ENCODE peak calls at places on chromosomes 13 and 19, in five cellular contexts. M is adipocyte, H is substantia nigra, E is HCT116, A is HuH-7.5. U is an unnamed sample.

GRCh38 chr19:13012690-13013608 is 17.7 kb downstream of the NFIX start:
- DNase-seq in M (no peak), A (peak), E (no peak), H (no peak), U (peak)

GRCh38 chr13:22262328-22262920 is 591.6 kb downstream of the FGF9 start:
- DNase-seq in E (no peak), M (no peak), H (no peak), A (no peak), U (no peak)

GRCh38 chr13:92197669-92198068 is 799.2 kb downstream of the GPC5 start:
- DNase-seq in E (no peak), M (no peak), H (no peak), A (no peak), U (no peak)

GRCh38 chr13:40102854-40103253 is 447.4 kb downstream of the COG6 start:
- DNase-seq in H (no peak), A (no peak), E (peak), M (no peak), U (no peak)

GRCh38 chr19:22545751-22546150 is 88.4 kb upstream of the ZNF492 start:
- DNase-seq in H (no peak), E (peak), A (peak), M (peak), U (no peak)

GRCh38 chr19:15443838-15444237 is 5.9 kb downstream of the WIZ start:
- DNase-seq in M (no peak), H (no peak), E (no peak), A (no peak), U (peak)

GRCh38 chr19:3868770-3869456 is at the start of gene ZFR2:
- DNase-seq in M (no peak), E (peak), H (no peak), A (no peak), U (no peak)

GRCh38 chr13:87810920-87811344 is 139.8 kb downstream of the SLITRK5 start:
- DNase-seq in A (no peak), M (no peak), E (no peak), H (no peak), U (no peak)

GRCh38 chr13:113654591-113655357 is 3.2 kb downstream of the ATP4B start:
- DNase-seq in M (no peak), A (no peak), E (no peak), H (no peak), U (peak)

GRCh38 chr13:98141938-98142426 is 912 bp upstream of the FARP1 start:
- DNase-seq in A (no peak), E (no peak), H (no peak), M (no peak), U (peak)

GRCh38 chr19:49829721-49830120 is 11.6 kb downstream of the MED25 start:
- DNase-seq in E (no peak), A (no peak), H (no peak), M (no peak), U (no peak)

GRCh38 chr19:11464333-11465265 is 16.2 kb downstream of the ELAVL3 start:
- DNase-seq in E (no peak), M (no peak), A (no peak), H (no peak), U (no peak)

GRCh38 chr19:44747739-44748425 is 626 bp upstream of the BCL3 start:
- DNase-seq in E (no peak), M (peak), A (no peak), H (no peak), U (peak)

GRCh38 chr13:90613076-90613795 is 734.3 kb upstream of the MIR17HG start:
- DNase-seq in E (no peak), M (no peak), A (no peak), H (no peak), U (no peak)

GRCh38 chr19:34232566-34233481 is 21.5 kb upstream of the GARRE1 start:
- DNase-seq in M (peak), A (no peak), H (no peak), E (peak), U (peak)

GRCh38 chr13:42899266-42899665 is 92.8 kb downstream of the EPSTI1 start:
- DNase-seq in M (no peak), E (no peak), H (no peak), A (no peak), U (no peak)

GRCh38 chr13:98977568-98978270 is at the start of gene DOCK9:
- DNase-seq in H (peak), A (no peak), M (peak), E (no peak), U (peak)

GRCh38 chr13:38008636-38009035 is 139.1 kb upstream of the TRPC4 start:
- DNase-seq in H (no peak), E (no peak), M (peak), A (no peak), U (no peak)

GRCh38 chr13:24040835-24041234 is 119.7 kb upstream of the SPATA13 start:
- DNase-seq in M (no peak), H (no peak), A (no peak), E (no peak), U (no peak)

GRCh38 chr19:34155686-34156085 is 16.6 kb upstream of the LSM14A start:
- DNase-seq in H (no peak), E (no peak), M (no peak), A (no peak), U (no peak)

GRCh38 chr19:49820125-49820524 is 2.0 kb downstream of the MED25 start:
- DNase-seq in H (no peak), E (no peak), M (no peak), A (no peak), U (no peak)

GRCh38 chr19:14502334-14503092 is 6.6 kb upstream of the GIPC1 start:
- DNase-seq in H (no peak), M (peak), E (no peak), A (peak), U (no peak)

GRCh38 chr19:10412257-10412977 is 7.9 kb upstream of the PDE4A start:
- DNase-seq in H (no peak), E (no peak), A (no peak), M (no peak), U (no peak)

GRCh38 chr13:41916173-41916954 is 44.5 kb downstream of the VWA8 start:
- DNase-seq in A (no peak), E (no peak), M (peak), H (no peak), U (no peak)

GRCh38 chr19:16920816-16921529 is 32.2 kb downstream of the F2RL3 start:
- DNase-seq in A (no peak), E (peak), M (peak), H (no peak), U (no peak)

GRCh38 chr13:77918391-77919261 is at the start of gene EDNRB:
- DNase-seq in A (no peak), M (peak), H (peak), E (no peak), U (peak)

GRCh38 chr13:108402850-108403249 is 133.3 kb downstream of the TNFSF13B start:
- DNase-seq in A (no peak), E (no peak), M (no peak), H (no peak), U (no peak)

GRCh38 chr13:93248627-93249047 is 22.0 kb downstream of the GPC6 start:
- DNase-seq in E (no peak), H (no peak), M (peak), A (no peak), U (no peak)

GRCh38 chr13:75798353-75799245 is 162.5 kb downstream of the LMO7 start:
- DNase-seq in A (no peak), H (no peak), M (no peak), E (peak), U (no peak)

GRCh38 chr13:77874406-77874805 is 44.2 kb downstream of the EDNRB start:
- DNase-seq in H (no peak), E (no peak), A (no peak), M (peak), U (no peak)

GRCh38 chr19:52138614-52139290 is 986 bp downstream of the ZNF616 start:
- DNase-seq in A (peak), H (peak), M (peak), E (no peak), U (no peak)

GRCh38 chr19:36060430-36060829 is 5.7 kb downstream of the WDR62 start:
- DNase-seq in M (peak), E (no peak), A (peak), H (peak), U (peak)

GRCh38 chr13:29369060-29369743 is 226.3 kb downstream of the SLC7A1 start:
- DNase-seq in M (peak), E (peak), H (no peak), A (no peak), U (no peak)

GRCh38 chr19:5050016-5050656 is 81.2 kb downstream of the KDM4B start:
- DNase-seq in H (no peak), A (no peak), E (no peak), M (no peak), U (no peak)

GRCh38 chr13:87669379-87669978 is 1.7 kb upstream of the SLITRK5 start:
- DNase-seq in E (no peak), M (peak), H (no peak), A (no peak), U (no peak)